ENCODE peak calls at places on chromosome 14, in six cellular contexts. One of them, this sample, is unnamed.

GRCh38 chr14:63993992-63994391 is 141.2 kb downstream of the SYNE2 start:
- DNase-seq in GM12878: no peak
- DNase-seq in K562: no peak
- DNase-seq in H1: no peak
- DNase-seq in HepG2: no peak
- DNase-seq in SK-N-SH: peak; percentile 6
- DNase-seq in this sample: no peak

GRCh38 chr14:77985235-77985634 is 184.9 kb upstream of the NRXN3 start:
- DNase-seq in GM12878: no peak
- DNase-seq in HepG2: no peak
- DNase-seq in SK-N-SH: no peak
- DNase-seq in H1: no peak
- DNase-seq in K562: no peak
- DNase-seq in this sample: no peak

GRCh38 chr14:72651715-72652114 is 242.2 kb downstream of the DPF3 start:
- DNase-seq in K562: no peak
- DNase-seq in HepG2: no peak
- DNase-seq in SK-N-SH: no peak
- DNase-seq in GM12878: no peak
- DNase-seq in H1: peak; percentile 23
- DNase-seq in this sample: no peak

GRCh38 chr14:100066984-100067383 is 1.8 kb downstream of the EVL start:
- DNase-seq in GM12878: no peak
- DNase-seq in K562: no peak
- DNase-seq in H1: no peak
- DNase-seq in HepG2: no peak
- DNase-seq in SK-N-SH: no peak
- DNase-seq in this sample: no peak

GRCh38 chr14:34699873-34700621 is 14.3 kb downstream of the CFL2 start:
- DNase-seq in SK-N-SH: peak; percentile 43
- DNase-seq in H1: no peak
- DNase-seq in GM12878: no peak
- DNase-seq in HepG2: peak; percentile 89
- DNase-seq in K562: no peak
- DNase-seq in this sample: peak; percentile 93

GRCh38 chr14:95480109-95480886 is 36.2 kb downstream of the SYNE3 start:
- DNase-seq in H1: no peak
- DNase-seq in SK-N-SH: no peak
- DNase-seq in HepG2: no peak
- DNase-seq in K562: no peak
- DNase-seq in GM12878: no peak
- DNase-seq in this sample: no peak

GRCh38 chr14:104603623-104604401 is 760 bp downstream of the TMEM179 start:
- DNase-seq in GM12878: no peak
- DNase-seq in HepG2: no peak
- DNase-seq in H1: no peak
- DNase-seq in K562: no peak
- DNase-seq in SK-N-SH: peak; percentile 79
- DNase-seq in this sample: no peak

GRCh38 chr14:100640481-100641273 is 53.5 kb upstream of the BEGAIN start:
- DNase-seq in K562: no peak
- DNase-seq in SK-N-SH: no peak
- DNase-seq in GM12878: peak; percentile 37
- DNase-seq in H1: no peak
- DNase-seq in HepG2: no peak
- DNase-seq in this sample: no peak

GRCh38 chr14:101478096-101478495 is 83.2 kb upstream of the DIO3 start:
- DNase-seq in H1: no peak
- DNase-seq in GM12878: no peak
- DNase-seq in HepG2: no peak
- DNase-seq in K562: no peak
- DNase-seq in SK-N-SH: no peak
- DNase-seq in this sample: no peak

GRCh38 chr14:51552275-51552674 is 99.4 kb upstream of the FRMD6 start:
- DNase-seq in H1: no peak
- DNase-seq in HepG2: no peak
- DNase-seq in K562: no peak
- DNase-seq in GM12878: no peak
- DNase-seq in SK-N-SH: peak; percentile 58
- DNase-seq in this sample: no peak

GRCh38 chr14:34324363-34324795 is 137.7 kb downstream of the SPTSSA start:
- DNase-seq in H1: no peak
- DNase-seq in K562: peak; percentile 34
- DNase-seq in GM12878: no peak
- DNase-seq in SK-N-SH: peak; percentile 52
- DNase-seq in HepG2: peak; percentile 71
- DNase-seq in this sample: no peak

GRCh38 chr14:73014105-73014504 is 12.8 kb downstream of the ZFYVE1 start:
- DNase-seq in SK-N-SH: no peak
- DNase-seq in HepG2: no peak
- DNase-seq in K562: no peak
- DNase-seq in H1: no peak
- DNase-seq in GM12878: peak; percentile 90
- DNase-seq in this sample: no peak

GRCh38 chr14:44652640-44653039 is 145.6 kb upstream of the FSCB start:
- DNase-seq in HepG2: no peak
- DNase-seq in K562: no peak
- DNase-seq in H1: no peak
- DNase-seq in GM12878: no peak
- DNase-seq in SK-N-SH: no peak
- DNase-seq in this sample: no peak

GRCh38 chr14:44658389-44658696 is 151.3 kb upstream of the FSCB start:
- DNase-seq in HepG2: no peak
- DNase-seq in H1: no peak
- DNase-seq in SK-N-SH: no peak
- DNase-seq in K562: no peak
- DNase-seq in GM12878: no peak
- DNase-seq in this sample: no peak

GRCh38 chr14:44657153-44657552 is 150.1 kb upstream of the FSCB start:
- DNase-seq in HepG2: no peak
- DNase-seq in SK-N-SH: no peak
- DNase-seq in H1: no peak
- DNase-seq in GM12878: no peak
- DNase-seq in K562: no peak
- DNase-seq in this sample: no peak

GRCh38 chr14:44662250-44662891 is 155.3 kb upstream of the FSCB start:
- DNase-seq in H1: no peak
- DNase-seq in GM12878: no peak
- DNase-seq in HepG2: no peak
- DNase-seq in K562: no peak
- DNase-seq in SK-N-SH: no peak
- DNase-seq in this sample: no peak

DNA sequence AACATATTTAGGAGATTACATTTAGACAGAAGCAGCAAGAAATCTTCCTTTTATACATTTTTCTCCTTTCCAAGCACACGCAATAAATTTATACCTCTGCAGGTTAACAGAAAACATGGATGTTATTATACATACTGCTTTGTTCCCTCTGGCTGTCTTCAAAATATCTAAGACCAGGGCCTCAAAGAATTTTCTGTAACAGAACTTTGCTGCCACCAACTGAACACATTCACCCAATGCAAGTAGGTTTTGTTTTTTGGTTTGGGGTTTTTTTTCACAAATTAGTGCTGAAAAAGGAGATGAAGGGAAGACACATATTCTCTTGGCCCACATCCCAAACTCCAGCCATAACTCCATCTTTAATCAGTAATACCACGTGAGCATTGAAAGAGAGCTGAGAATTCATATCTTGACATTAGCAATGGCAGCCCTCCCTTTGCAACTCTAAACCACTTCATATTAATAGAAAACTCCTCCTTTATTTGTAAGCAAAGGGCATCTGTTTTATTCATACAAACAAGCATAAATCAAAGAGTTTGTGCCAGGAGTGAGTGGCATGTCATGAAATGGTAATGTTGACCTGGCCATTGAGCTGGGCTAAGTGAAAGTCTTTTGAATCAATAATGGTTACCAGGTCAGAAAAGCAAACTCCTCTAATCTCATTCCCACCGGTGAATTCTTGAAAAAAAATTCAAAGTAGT is 150.8 kb upstream of the FSCB start:
- DNase-seq in K562: no peak
- DNase-seq in H1: no peak
- DNase-seq in GM12878: no peak
- DNase-seq in SK-N-SH: no peak
- DNase-seq in HepG2: peak; percentile 4
- DNase-seq in this sample: no peak
- TF ChIP-seq SIN3A in K562: no peak
- TF ChIP-seq SIN3A in H1: no peak
- TF ChIP-seq SIN3A in GM12878: no peak
- TF ChIP-seq SIN3A in SK-N-SH: no peak
- TF ChIP-seq SIN3A in HepG2: no peak
- TF ChIP-seq SIN3A in this sample: no peak

GRCh38 chr14:105838107-105838506 is 311.7 kb downstream of the TMEM121 start:
- DNase-seq in GM12878: no peak
- DNase-seq in SK-N-SH: no peak
- DNase-seq in K562: no peak
- DNase-seq in HepG2: no peak
- DNase-seq in H1: no peak
- DNase-seq in this sample: no peak
- H3K9me3 ChIP-seq in GM12878: no peaks in the 10 kb centered on the region
- H3K9me3 ChIP-seq in SK-N-SH: no peaks in the 10 kb centered on the region
- H3K9me3 ChIP-seq in K562: no peaks in the 10 kb centered on the region
- H3K9me3 ChIP-seq in HepG2: no peaks in the 10 kb centered on the region
- H3K9me3 ChIP-seq in H1: peaks cover 63% of the 10 kb centered on the region
- H3K9me3 ChIP-seq in this sample: no peaks in the 10 kb centered on the region

GRCh38 chr14:91573894-91574837 is 64.1 kb upstream of the PPP4R3A start:
- DNase-seq in K562: peak; percentile 9
- DNase-seq in GM12878: peak; percentile 2
- DNase-seq in H1: peak; percentile 66
- DNase-seq in HepG2: no peak
- DNase-seq in SK-N-SH: peak; percentile 63
- DNase-seq in this sample: no peak
- TF ChIP-seq CTCF in K562: no peak
- TF ChIP-seq CTCF in GM12878: no peak
- TF ChIP-seq CTCF in H1: no peak
- TF ChIP-seq CTCF in HepG2: peak; percentile 24
- TF ChIP-seq CTCF in SK-N-SH: no peak
- TF ChIP-seq CTCF in this sample: no peak

GRCh38 chr14:32711103-32711680 is 227.5 kb upstream of the NPAS3 start:
- DNase-seq in GM12878: no peak
- DNase-seq in HepG2: peak; percentile 62
- DNase-seq in H1: no peak
- DNase-seq in K562: peak; percentile 19
- DNase-seq in SK-N-SH: peak; percentile 29
- DNase-seq in this sample: peak; percentile 2
- TF ChIP-seq SIN3A in GM12878: no peak
- TF ChIP-seq SIN3A in HepG2: no peak
- TF ChIP-seq SIN3A in H1: no peak
- TF ChIP-seq SIN3A in K562: no peak
- TF ChIP-seq SIN3A in SK-N-SH: no peak
- TF ChIP-seq SIN3A in this sample: no peak

DNA sequence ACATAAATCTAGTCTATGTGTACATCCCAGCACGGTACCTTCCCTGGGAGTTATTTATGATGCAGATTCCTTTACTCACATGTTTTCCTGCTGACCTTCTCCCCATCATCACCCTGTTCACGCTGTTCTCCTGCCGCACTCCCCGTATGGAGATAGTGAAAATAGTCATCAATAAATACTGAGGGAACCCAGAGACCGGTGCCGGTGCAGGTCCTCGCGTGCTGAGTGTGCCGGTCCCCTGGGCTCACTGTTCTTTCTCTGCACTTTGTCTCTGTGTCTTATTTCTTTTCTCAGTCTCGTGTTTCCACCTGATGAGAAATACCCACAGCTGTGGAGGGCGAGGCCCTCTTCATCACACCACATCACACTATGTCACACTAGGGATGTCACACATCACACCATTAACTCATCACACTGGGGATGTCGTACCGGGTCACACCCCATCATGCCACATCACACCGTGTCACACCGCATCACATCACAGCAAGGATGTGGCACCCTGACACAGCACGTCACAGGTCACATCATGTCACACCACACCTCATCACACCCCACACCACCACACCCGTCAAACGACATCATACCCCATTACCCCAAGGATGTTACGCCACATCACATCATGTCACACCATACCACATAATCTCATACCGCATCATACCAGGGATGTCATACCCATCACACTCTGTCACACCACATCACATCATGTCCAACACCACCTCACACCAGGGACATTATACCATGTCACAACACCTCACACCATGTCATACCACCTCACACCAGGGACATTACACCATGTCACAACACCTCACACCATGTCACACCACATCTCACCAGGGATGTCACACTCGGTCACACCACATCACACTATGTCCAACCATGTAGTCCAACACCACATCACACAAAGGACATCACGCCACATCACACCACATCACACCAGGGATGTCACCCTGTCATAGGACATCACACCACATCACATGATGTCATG is 207.0 kb downstream of the TMEM121 start:
- DNase-seq in K562: no peak
- DNase-seq in H1: no peak
- DNase-seq in GM12878: no peak
- DNase-seq in HepG2: no peak
- DNase-seq in SK-N-SH: peak; percentile 11
- DNase-seq in this sample: no peak
- H3K9me3 ChIP-seq in K562: no peaks in the 10 kb centered on the region
- H3K9me3 ChIP-seq in H1: peaks cover 22% of the 10 kb centered on the region
- H3K9me3 ChIP-seq in GM12878: no peaks in the 10 kb centered on the region
- H3K9me3 ChIP-seq in HepG2: no peaks in the 10 kb centered on the region
- H3K9me3 ChIP-seq in SK-N-SH: no peaks in the 10 kb centered on the region
- H3K9me3 ChIP-seq in this sample: no peaks in the 10 kb centered on the region

This sample was measured in Panc1.